ENCODE peak calls at places on chromosomes 13 and 19, in seven cellular contexts. Y, U, M, H, A, V and R are unnamed samples.

GRCh38 chr19:18860725-18861124 is 29.0 kb downstream of the UPF1 start:
- DNase-seq in Y (no peak), U (no peak), M (no peak), H (no peak), A (no peak), V (no peak), R (no peak)

GRCh38 chr19:8150178-8150865 is 930 bp upstream of the FBN3 start:
- DNase-seq in Y (no peak), U (no peak), M (no peak), H (no peak), A (no peak), V (no peak), R (no peak)

GRCh38 chr13:98300956-98301641 is 124.0 kb upstream of the RNF113B start:
- DNase-seq in Y (no peak), U (no peak), M (peak), H (no peak), A (peak), V (no peak), R (peak)

GRCh38 chr19:1837625-1838105 is 10.6 kb downstream of the REXO1 start:
- DNase-seq in Y (peak), U (no peak), M (no peak), H (peak), A (no peak), V (peak), R (peak)

GRCh38 chr13:97112451-97113152 is 109.5 kb upstream of the MBNL2 start:
- DNase-seq in Y (no peak), U (no peak), M (no peak), H (no peak), A (peak), V (no peak), R (no peak)

GRCh38 chr13:46184277-46184699 is 2.3 kb upstream of the LCP1 start:
- DNase-seq in Y (peak), U (no peak), M (no peak), H (peak), A (no peak), V (no peak), R (peak)

GRCh38 chr13:111031531-111031961 is 83.6 kb upstream of the ARHGEF7 start:
- DNase-seq in Y (peak), U (peak), M (peak), H (peak), A (peak), V (no peak), R (no peak)

GRCh38 chr13:24097064-24097463 is 63.5 kb upstream of the SPATA13 start:
- DNase-seq in Y (peak), U (peak), M (no peak), H (peak), A (peak), V (no peak), R (no peak)

GRCh38 chr13:113876341-113877148 is 12.7 kb upstream of the GAS6 start:
- DNase-seq in Y (no peak), U (no peak), M (no peak), H (no peak), A (no peak), V (no peak), R (no peak)

GRCh38 chr19:34277244-34277643 is 22.9 kb downstream of the GARRE1 start:
- DNase-seq in Y (no peak), U (no peak), M (no peak), H (no peak), A (no peak), V (no peak), R (no peak)
- TF ChIP-seq CTCF in Y (no peak), U (no peak), M (no peak), H (no peak), A (no peak), V (no peak), R (no peak)

DNA sequence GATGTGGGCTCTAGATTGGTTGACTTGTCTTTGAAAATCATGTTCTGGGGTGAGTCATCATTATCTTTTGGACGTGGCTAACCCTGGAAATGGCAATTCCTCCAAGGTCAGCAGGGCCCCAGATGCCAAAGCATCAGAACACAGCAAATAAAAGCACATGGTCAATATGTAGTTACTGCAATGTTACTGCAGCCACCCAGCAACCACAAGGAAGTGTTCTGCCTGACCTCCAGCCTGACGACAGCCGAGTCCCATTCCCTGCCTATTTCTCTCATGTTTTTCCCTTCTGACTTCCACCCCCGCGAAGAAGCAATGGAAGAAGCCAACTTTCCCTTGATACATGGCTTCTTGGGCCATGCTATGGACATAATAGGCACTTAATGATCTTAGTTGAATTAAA is 577.9 kb downstream of the IRS2 start:
- DNase-seq in Y (no peak), U (no peak), M (no peak), H (no peak), A (no peak), V (no peak), R (no peak)
- TF ChIP-seq CTCF in Y (no peak), U (no peak), M (no peak), H (no peak), A (no peak), V (no peak), R (no peak)

GRCh38 chr19:9323919-9324583 is at the start of gene ZNF559:
- DNase-seq in Y (peak), U (peak), M (peak), H (peak), A (peak), V (peak), R (peak)
- TF ChIP-seq CTCF in Y (peak), U (peak), M (peak), H (peak), A (peak), V (peak), R (peak)

DNA sequence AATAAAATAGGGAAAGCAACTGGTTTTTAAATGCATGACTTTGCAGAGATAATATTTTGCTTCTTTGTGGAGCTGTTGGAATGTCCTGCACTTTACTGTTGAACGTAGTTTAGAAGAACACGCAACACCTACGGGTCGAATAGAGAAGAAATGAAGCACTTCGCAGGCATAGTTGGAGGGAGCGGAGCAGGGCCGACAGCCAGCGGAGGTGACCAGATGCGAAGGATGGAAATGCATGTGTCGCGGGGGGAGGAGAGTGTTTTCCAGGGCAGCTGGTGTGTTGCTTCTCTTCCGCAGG is 846 bp downstream of the CEBPG start:
- DNase-seq in Y (peak), U (no peak), M (peak), H (peak), A (peak), V (no peak), R (no peak)
- TF ChIP-seq CTCF in Y (no peak), U (no peak), M (no peak), H (no peak), A (no peak), V (no peak), R (no peak)

GRCh38 chr19:34926361-34926684 is 380 bp upstream of the ZNF30 start:
- DNase-seq in Y (no peak), U (no peak), M (no peak), H (no peak), A (no peak), V (no peak), R (no peak)

GRCh38 chr19:34925278-34925855 is 1.3 kb upstream of the ZNF30 start:
- DNase-seq in Y (no peak), U (no peak), M (no peak), H (no peak), A (no peak), V (no peak), R (no peak)

GRCh38 chr19:34932494-34932893 is 5.8 kb downstream of the ZNF30 start:
- DNase-seq in Y (no peak), U (no peak), M (no peak), H (no peak), A (no peak), V (no peak), R (no peak)

GRCh38 chr19:34926685-34927375 is at the start of gene ZNF30:
- DNase-seq in Y (peak), U (peak), M (peak), H (peak), A (peak), V (peak), R (peak)
- TF ChIP-seq CTCF in Y (no peak), U (no peak), M (no peak), H (no peak), A (no peak), V (no peak), R (no peak)

GRCh38 chr13:75430618-75431209 is 51.3 kb downstream of the TBC1D4 start:
- DNase-seq in Y (no peak), U (no peak), M (no peak), H (no peak), A (no peak), V (no peak), R (no peak)

GRCh38 chr13:75437582-75438318 is 44.2 kb downstream of the TBC1D4 start:
- DNase-seq in Y (peak), U (no peak), M (peak), H (no peak), A (peak), V (no peak), R (no peak)

GRCh38 chr13:75426421-75426820 is 55.5 kb downstream of the TBC1D4 start:
- DNase-seq in Y (no peak), U (no peak), M (no peak), H (no peak), A (no peak), V (no peak), R (no peak)

GRCh38 chr13:75432811-75433244 is 49.1 kb downstream of the TBC1D4 start:
- DNase-seq in Y (no peak), U (no peak), M (no peak), H (no peak), A (no peak), V (no peak), R (no peak)

DNA sequence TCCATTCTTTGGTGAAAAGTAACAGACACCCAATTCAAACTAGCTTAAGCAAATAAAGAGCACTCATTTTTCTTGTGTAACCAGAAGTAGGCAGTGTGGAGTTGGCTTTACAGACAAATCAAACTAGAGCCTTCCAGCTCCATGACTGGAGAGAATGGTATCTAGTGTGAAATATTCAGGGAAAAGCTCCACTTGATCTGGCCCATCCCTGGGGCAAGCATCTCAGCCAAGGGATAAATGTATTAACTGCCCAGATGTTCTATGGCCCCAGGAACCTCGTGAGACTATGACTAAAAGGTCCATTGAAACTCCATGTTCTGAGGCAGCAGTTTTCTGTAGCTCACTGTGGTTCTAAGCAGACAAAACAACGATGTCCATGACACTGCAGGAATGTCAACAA is 49.9 kb downstream of the TBC1D4 start:
- DNase-seq in Y (peak), U (no peak), M (no peak), H (no peak), A (peak), V (no peak), R (no peak)
- TF ChIP-seq CTCF in Y (peak), U (no peak), M (no peak), H (no peak), A (no peak), V (no peak), R (no peak)

DNA sequence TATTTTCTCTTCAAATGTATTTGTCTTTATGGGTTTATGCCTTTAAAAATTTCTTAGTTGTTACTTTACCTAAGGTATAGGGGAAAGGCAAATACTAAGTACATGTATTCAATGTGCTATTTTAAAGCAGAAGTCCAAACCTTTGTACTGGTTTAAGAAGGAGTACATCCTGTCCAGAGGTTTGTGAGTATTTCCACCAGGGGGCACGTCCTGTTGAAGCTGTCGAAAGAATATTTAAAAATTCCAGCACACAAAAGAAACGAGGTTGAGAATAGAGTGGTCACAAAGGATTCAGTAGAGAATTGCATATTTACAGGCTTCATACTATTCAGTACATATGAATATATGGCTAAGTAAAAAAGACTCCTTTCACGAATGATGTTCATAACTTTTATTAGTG is 59.8 kb downstream of the URI1 start:
- DNase-seq in Y (peak), U (no peak), M (no peak), H (no peak), A (peak), V (no peak), R (no peak)
- TF ChIP-seq CTCF in Y (peak), U (no peak), M (peak), H (peak), A (peak), V (peak), R (no peak)

GRCh38 chr19:58577581-58578429 is 4.7 kb upstream of the MZF1 start:
- DNase-seq in Y (no peak), U (no peak), M (no peak), H (peak), A (no peak), V (peak), R (no peak)
- TF ChIP-seq CTCF in Y (no peak), U (no peak), M (no peak), H (no peak), A (no peak), V (no peak), R (no peak)

GRCh38 chr13:49986471-49986870 is 10.4 kb upstream of the TRIM13 start:
- DNase-seq in Y (no peak), U (no peak), M (no peak), H (no peak), A (no peak), V (no peak), R (no peak)

GRCh38 chr13:49980266-49980665 is 16.6 kb upstream of the TRIM13 start:
- DNase-seq in Y (no peak), U (no peak), M (no peak), H (no peak), A (no peak), V (no peak), R (no peak)

GRCh38 chr13:49985129-49985528 is 11.7 kb upstream of the TRIM13 start:
- DNase-seq in Y (no peak), U (no peak), M (no peak), H (no peak), A (no peak), V (no peak), R (peak)
- TF ChIP-seq CTCF in Y (no peak), U (no peak), M (no peak), H (no peak), A (no peak), V (no peak), R (no peak)